ENCODE peak calls at places on chromosomes 13 and 19, in nine cellular contexts. D, B, V, E, P, Y, L, M and X are unnamed samples.

GRCh38 chr13:79187917-79188699 is 217.9 kb downstream of the RBM26 start:
- DNase-seq in E (no peak), P (no peak), D (no peak), L (no peak), M (no peak), V (no peak), B (peak; percentile 51), Y (no peak), X (no peak)

GRCh38 chr13:20230913-20231838 is 943 bp downstream of the GJB6 start:
- DNase-seq in Y (peak; percentile 6), B (no peak), V (no peak), P (no peak), L (no peak), E (no peak), M (no peak), D (no peak), X (no peak)

GRCh38 chr19:42850981-42851717 is 28.4 kb downstream of the PSG1 start:
- DNase-seq in Y (no peak), M (peak; percentile 81), B (no peak), P (no peak), D (peak; percentile 28), V (peak; percentile 12), L (no peak), E (peak; percentile 62), X (no peak)

GRCh38 chr13:42497798-42498197 is 76.2 kb upstream of the TNFSF11 start:
- DNase-seq in E (no peak), B (no peak), L (no peak), Y (no peak), P (peak; percentile 30), D (no peak), V (no peak), M (no peak), X (no peak)

GRCh38 chr19:3834349-3835054 is 34.3 kb downstream of the ZFR2 start:
- DNase-seq in Y (no peak), E (no peak), D (no peak), B (no peak), P (no peak), L (no peak), M (no peak), V (no peak), X (no peak)

GRCh38 chr13:111122631-111123030 is 7.5 kb downstream of the ARHGEF7 start:
- DNase-seq in D (no peak), E (no peak), V (no peak), B (no peak), Y (no peak), P (no peak), M (no peak), L (no peak), X (no peak)

GRCh38 chr13:20438801-20439200 is 86.9 kb downstream of the CRYL1 start:
- DNase-seq in V (no peak), M (no peak), D (no peak), P (no peak), L (no peak), B (no peak), E (no peak), Y (no peak), X (no peak)

GRCh38 chr19:16834747-16835146 is 5.5 kb downstream of the SIN3B start:
- DNase-seq in Y (no peak), L (no peak), B (no peak), M (no peak), V (no peak), P (no peak), E (no peak), D (no peak), X (no peak)

GRCh38 chr13:110541526-110541920 is 20.0 kb downstream of the RAB20 start:
- DNase-seq in L (no peak), P (no peak), V (no peak), M (no peak), E (no peak), D (no peak), B (no peak), Y (no peak), X (no peak)

GRCh38 chr19:39969681-39970423 is 1.1 kb upstream of the PSMC4 start:
- DNase-seq in L (no peak), E (no peak), P (no peak), M (no peak), B (no peak), V (no peak), Y (no peak), D (no peak), X (no peak)

GRCh38 chr13:35906636-35907035 is 224.5 kb downstream of the DCLK1 start:
- DNase-seq in P (no peak), V (no peak), D (no peak), M (no peak), L (no peak), Y (no peak), B (no peak), E (no peak), X (no peak)

GRCh38 chr19:1293782-1294621 is 8.3 kb downstream of the EFNA2 start:
- DNase-seq in Y (no peak), E (no peak), V (no peak), D (no peak), P (no peak), B (no peak), L (no peak), M (no peak), X (no peak)

GRCh38 chr19:2490659-2491058 is 14.7 kb downstream of the GADD45B start:
- DNase-seq in L (no peak), P (no peak), V (no peak), Y (no peak), B (no peak), D (no peak), E (no peak), M (no peak), X (no peak)

GRCh38 chr13:90690458-90691063 is 656.9 kb upstream of the MIR17HG start:
- DNase-seq in V (no peak), M (no peak), P (no peak), E (no peak), D (no peak), Y (no peak), B (no peak), L (no peak), X (no peak)

GRCh38 chr19:30390356-30390988 is 18.3 kb downstream of the ZNF536 start:
- DNase-seq in B (no peak), L (no peak), D (no peak), M (no peak), Y (no peak), E (no peak), V (no peak), P (no peak), X (no peak)

GRCh38 chr13:95676100-95676774 is 702 bp upstream of the DNAJC3 start:
- DNase-seq in P (no peak), V (no peak), B (peak; percentile 57), D (no peak), L (no peak), Y (no peak), M (no peak), E (peak; percentile 39), X (no peak)

GRCh38 chr19:16376649-16377048 is 52.0 kb downstream of the KLF2 start:
- DNase-seq in E (no peak), B (no peak), M (no peak), P (no peak), L (no peak), Y (no peak), V (no peak), D (no peak), X (peak; percentile 13)

GRCh38 chr19:39093761-39094160 is 9.6 kb downstream of the ACP7 start:
- DNase-seq in P (no peak), M (no peak), Y (no peak), D (no peak), V (no peak), L (no peak), B (no peak), E (no peak), X (no peak)

GRCh38 chr13:33863390-33863789 is 45.4 kb downstream of the RFC3 start:
- DNase-seq in P (no peak), L (no peak), D (no peak), B (no peak), V (no peak), M (no peak), E (no peak), Y (no peak), X (no peak)

GRCh38 chr13:44197791-44198770 is 175.5 kb upstream of the SERP2 start:
- DNase-seq in B (no peak), E (no peak), V (no peak), L (no peak), Y (no peak), M (no peak), P (peak; percentile 45), D (no peak), X (no peak)

GRCh38 chr19:55486971-55487883 is 1.0 kb upstream of the SSC5D start:
- DNase-seq in V (no peak), E (no peak), Y (no peak), M (peak; percentile 71), B (no peak), L (no peak), D (peak; percentile 57), P (no peak), X (peak; percentile 93)

GRCh38 chr13:52851153-52851962 is 2.9 kb upstream of the PCDH8 start:
- DNase-seq in P (peak; percentile 86), Y (no peak), M (no peak), D (no peak), V (peak; percentile 23), L (no peak), B (peak; percentile 53), E (no peak), X (no peak)